ENCODE peak calls at places on chromosomes 11 and 22, in seven cellular contexts. One of them, this sample, is unnamed.

GRCh38 chr22:20752104-20752741 is 21.7 kb upstream of the SERPIND1 start:
- DNase-seq in lung: no peak
- DNase-seq in activated CD4-positive, alpha-beta T cell treated with anti-CD3 and anti-CD28 coated beads, Interleukin-2, amount 50 U/mL, for 24 hours: no peak
- DNase-seq in anterior cingulate cortex: no peak
- DNase-seq in ureter: no peak
- DNase-seq in fibroblast of mammary gland: no peak
- DNase-seq in ACHN: no peak
- DNase-seq in this sample: no peak

GRCh38 chr11:112748713-112749481 is 212.3 kb upstream of the NCAM1 start:
- DNase-seq in lung: no peak
- DNase-seq in activated CD4-positive, alpha-beta T cell treated with anti-CD3 and anti-CD28 coated beads, Interleukin-2, amount 50 U/mL, for 24 hours: no peak
- DNase-seq in anterior cingulate cortex: peak
- DNase-seq in ureter: no peak
- DNase-seq in fibroblast of mammary gland: no peak
- DNase-seq in ACHN: no peak
- DNase-seq in this sample: no peak

GRCh38 chr11:30321321-30321720 is 1.6 kb upstream of the ARL14EP start:
- DNase-seq in lung: no peak
- DNase-seq in activated CD4-positive, alpha-beta T cell treated with anti-CD3 and anti-CD28 coated beads, Interleukin-2, amount 50 U/mL, for 24 hours: no peak
- DNase-seq in anterior cingulate cortex: no peak
- DNase-seq in ureter: no peak
- DNase-seq in fibroblast of mammary gland: no peak
- DNase-seq in ACHN: no peak
- DNase-seq in this sample: no peak

GRCh38 chr11:69877235-69877634 is 58.0 kb upstream of the FGF3 start:
- DNase-seq in lung: no peak
- DNase-seq in activated CD4-positive, alpha-beta T cell treated with anti-CD3 and anti-CD28 coated beads, Interleukin-2, amount 50 U/mL, for 24 hours: no peak
- DNase-seq in anterior cingulate cortex: no peak
- DNase-seq in ureter: no peak
- DNase-seq in fibroblast of mammary gland: no peak
- DNase-seq in ACHN: no peak
- DNase-seq in this sample: no peak

GRCh38 chr11:107581147-107581546 is 9.8 kb upstream of the ELMOD1 start:
- DNase-seq in lung: no peak
- DNase-seq in activated CD4-positive, alpha-beta T cell treated with anti-CD3 and anti-CD28 coated beads, Interleukin-2, amount 50 U/mL, for 24 hours: no peak
- DNase-seq in anterior cingulate cortex: no peak
- DNase-seq in ureter: no peak
- DNase-seq in fibroblast of mammary gland: no peak
- DNase-seq in ACHN: no peak
- DNase-seq in this sample: no peak

GRCh38 chr22:20435436-20436308 is 2.0 kb downstream of the SCARF2 start:
- DNase-seq in lung: no peak
- DNase-seq in activated CD4-positive, alpha-beta T cell treated with anti-CD3 and anti-CD28 coated beads, Interleukin-2, amount 50 U/mL, for 24 hours: no peak
- DNase-seq in anterior cingulate cortex: no peak
- DNase-seq in ureter: no peak
- DNase-seq in fibroblast of mammary gland: no peak
- DNase-seq in ACHN: no peak
- DNase-seq in this sample: no peak

GRCh38 chr11:20274031-20274430 is 89.5 kb upstream of the HTATIP2 start:
- DNase-seq in lung: no peak
- DNase-seq in activated CD4-positive, alpha-beta T cell treated with anti-CD3 and anti-CD28 coated beads, Interleukin-2, amount 50 U/mL, for 24 hours: no peak
- DNase-seq in anterior cingulate cortex: no peak
- DNase-seq in ureter: no peak
- DNase-seq in fibroblast of mammary gland: no peak
- DNase-seq in ACHN: no peak
- DNase-seq in this sample: no peak

GRCh38 chr11:111539426-111540113 is 950 bp upstream of the LAYN start:
- DNase-seq in lung: no peak
- DNase-seq in activated CD4-positive, alpha-beta T cell treated with anti-CD3 and anti-CD28 coated beads, Interleukin-2, amount 50 U/mL, for 24 hours: no peak
- DNase-seq in anterior cingulate cortex: no peak
- DNase-seq in ureter: no peak
- DNase-seq in fibroblast of mammary gland: no peak
- DNase-seq in ACHN: peak
- DNase-seq in this sample: no peak

GRCh38 chr11:130828741-130829140 is 87.5 kb downstream of the SNX19 start:
- DNase-seq in lung: no peak
- DNase-seq in activated CD4-positive, alpha-beta T cell treated with anti-CD3 and anti-CD28 coated beads, Interleukin-2, amount 50 U/mL, for 24 hours: no peak
- DNase-seq in anterior cingulate cortex: no peak
- DNase-seq in ureter: peak
- DNase-seq in fibroblast of mammary gland: peak
- DNase-seq in ACHN: no peak
- DNase-seq in this sample: no peak

GRCh38 chr22:37731804-37732471 is 35.1 kb downstream of the TRIOBP start:
- DNase-seq in lung: no peak
- DNase-seq in activated CD4-positive, alpha-beta T cell treated with anti-CD3 and anti-CD28 coated beads, Interleukin-2, amount 50 U/mL, for 24 hours: no peak
- DNase-seq in anterior cingulate cortex: no peak
- DNase-seq in ureter: no peak
- DNase-seq in fibroblast of mammary gland: no peak
- DNase-seq in ACHN: peak
- DNase-seq in this sample: no peak

GRCh38 chr22:20424937-20425587 is 12.6 kb downstream of the SCARF2 start:
- DNase-seq in lung: no peak
- DNase-seq in activated CD4-positive, alpha-beta T cell treated with anti-CD3 and anti-CD28 coated beads, Interleukin-2, amount 50 U/mL, for 24 hours: no peak
- DNase-seq in anterior cingulate cortex: peak
- DNase-seq in ureter: no peak
- DNase-seq in fibroblast of mammary gland: peak
- DNase-seq in ACHN: no peak
- DNase-seq in this sample: no peak

GRCh38 chr11:123072279-123072678 is 10.3 kb upstream of the HSPA8 start:
- DNase-seq in lung: no peak
- DNase-seq in activated CD4-positive, alpha-beta T cell treated with anti-CD3 and anti-CD28 coated beads, Interleukin-2, amount 50 U/mL, for 24 hours: no peak
- DNase-seq in anterior cingulate cortex: no peak
- DNase-seq in ureter: peak
- DNase-seq in fibroblast of mammary gland: no peak
- DNase-seq in ACHN: no peak
- DNase-seq in this sample: no peak

GRCh38 chr11:62295504-62295903 is 3.4 kb downstream of the SCGB1D4 start:
- DNase-seq in lung: no peak
- DNase-seq in activated CD4-positive, alpha-beta T cell treated with anti-CD3 and anti-CD28 coated beads, Interleukin-2, amount 50 U/mL, for 24 hours: no peak
- DNase-seq in anterior cingulate cortex: no peak
- DNase-seq in ureter: no peak
- DNase-seq in fibroblast of mammary gland: peak
- DNase-seq in ACHN: peak
- DNase-seq in this sample: peak

GRCh38 chr11:14904745-14905103 is 12.7 kb upstream of the CYP2R1 start:
- DNase-seq in lung: peak
- DNase-seq in activated CD4-positive, alpha-beta T cell treated with anti-CD3 and anti-CD28 coated beads, Interleukin-2, amount 50 U/mL, for 24 hours: peak
- DNase-seq in anterior cingulate cortex: no peak
- DNase-seq in ureter: peak
- DNase-seq in fibroblast of mammary gland: peak
- DNase-seq in ACHN: no peak
- DNase-seq in this sample: no peak

GRCh38 chr11:44637477-44637876 is 72.0 kb downstream of the CD82 start:
- DNase-seq in lung: no peak
- DNase-seq in activated CD4-positive, alpha-beta T cell treated with anti-CD3 and anti-CD28 coated beads, Interleukin-2, amount 50 U/mL, for 24 hours: no peak
- DNase-seq in anterior cingulate cortex: no peak
- DNase-seq in ureter: no peak
- DNase-seq in fibroblast of mammary gland: peak
- DNase-seq in ACHN: no peak
- DNase-seq in this sample: no peak

GRCh38 chr11:42043312-42043711 is 583.9 kb upstream of the LRRC4C start:
- DNase-seq in lung: no peak
- DNase-seq in activated CD4-positive, alpha-beta T cell treated with anti-CD3 and anti-CD28 coated beads, Interleukin-2, amount 50 U/mL, for 24 hours: no peak
- DNase-seq in anterior cingulate cortex: no peak
- DNase-seq in ureter: no peak
- DNase-seq in fibroblast of mammary gland: peak
- DNase-seq in ACHN: no peak
- DNase-seq in this sample: peak

GRCh38 chr22:21978564-21979386 is 3.8 kb downstream of the TOP3B start:
- DNase-seq in lung: no peak
- DNase-seq in activated CD4-positive, alpha-beta T cell treated with anti-CD3 and anti-CD28 coated beads, Interleukin-2, amount 50 U/mL, for 24 hours: no peak
- DNase-seq in anterior cingulate cortex: no peak
- DNase-seq in ureter: no peak
- DNase-seq in fibroblast of mammary gland: no peak
- DNase-seq in ACHN: no peak
- DNase-seq in this sample: no peak

GRCh38 chr22:42434283-42434682 is 2.1 kb upstream of the NFAM1 start:
- DNase-seq in lung: no peak
- DNase-seq in activated CD4-positive, alpha-beta T cell treated with anti-CD3 and anti-CD28 coated beads, Interleukin-2, amount 50 U/mL, for 24 hours: no peak
- DNase-seq in anterior cingulate cortex: no peak
- DNase-seq in ureter: no peak
- DNase-seq in fibroblast of mammary gland: no peak
- DNase-seq in ACHN: no peak
- DNase-seq in this sample: no peak

GRCh38 chr11:107566569-107566968 is 1.0 kb upstream of the ALKBH8 start:
- DNase-seq in lung: no peak
- DNase-seq in activated CD4-positive, alpha-beta T cell treated with anti-CD3 and anti-CD28 coated beads, Interleukin-2, amount 50 U/mL, for 24 hours: no peak
- DNase-seq in anterior cingulate cortex: no peak
- DNase-seq in ureter: no peak
- DNase-seq in fibroblast of mammary gland: no peak
- DNase-seq in ACHN: no peak
- DNase-seq in this sample: no peak

GRCh38 chr11:97363331-97363730 is 973.5 kb downstream of the JRKL start:
- DNase-seq in lung: no peak
- DNase-seq in activated CD4-positive, alpha-beta T cell treated with anti-CD3 and anti-CD28 coated beads, Interleukin-2, amount 50 U/mL, for 24 hours: no peak
- DNase-seq in anterior cingulate cortex: no peak
- DNase-seq in ureter: no peak
- DNase-seq in fibroblast of mammary gland: no peak
- DNase-seq in ACHN: no peak
- DNase-seq in this sample: no peak

GRCh38 chr11:34837246-34837856 is 78.8 kb downstream of the APIP start:
- DNase-seq in lung: no peak
- DNase-seq in activated CD4-positive, alpha-beta T cell treated with anti-CD3 and anti-CD28 coated beads, Interleukin-2, amount 50 U/mL, for 24 hours: no peak
- DNase-seq in anterior cingulate cortex: no peak
- DNase-seq in ureter: no peak
- DNase-seq in fibroblast of mammary gland: no peak
- DNase-seq in ACHN: no peak
- DNase-seq in this sample: no peak

GRCh38 chr11:97409141-97409540 is 1019.3 kb downstream of the JRKL start:
- DNase-seq in lung: no peak
- DNase-seq in activated CD4-positive, alpha-beta T cell treated with anti-CD3 and anti-CD28 coated beads, Interleukin-2, amount 50 U/mL, for 24 hours: no peak
- DNase-seq in anterior cingulate cortex: no peak
- DNase-seq in ureter: no peak
- DNase-seq in fibroblast of mammary gland: no peak
- DNase-seq in ACHN: no peak
- DNase-seq in this sample: no peak

GRCh38 chr22:19357270-19358105 is 66.0 kb upstream of the CLTCL1 start:
- DNase-seq in lung: no peak
- DNase-seq in activated CD4-positive, alpha-beta T cell treated with anti-CD3 and anti-CD28 coated beads, Interleukin-2, amount 50 U/mL, for 24 hours: no peak
- DNase-seq in anterior cingulate cortex: no peak
- DNase-seq in ureter: no peak
- DNase-seq in fibroblast of mammary gland: peak
- DNase-seq in ACHN: no peak
- DNase-seq in this sample: no peak

GRCh38 chr11:32183512-32183911 is 92.6 kb downstream of the RCN1 start:
- DNase-seq in lung: no peak
- DNase-seq in activated CD4-positive, alpha-beta T cell treated with anti-CD3 and anti-CD28 coated beads, Interleukin-2, amount 50 U/mL, for 24 hours: no peak
- DNase-seq in anterior cingulate cortex: no peak
- DNase-seq in ureter: no peak
- DNase-seq in fibroblast of mammary gland: no peak
- DNase-seq in ACHN: no peak
- DNase-seq in this sample: no peak

GRCh38 chr11:119100246-119100959 is 1.2 kb downstream of the DPAGT1 start:
- DNase-seq in lung: no peak
- DNase-seq in activated CD4-positive, alpha-beta T cell treated with anti-CD3 and anti-CD28 coated beads, Interleukin-2, amount 50 U/mL, for 24 hours: no peak
- DNase-seq in anterior cingulate cortex: no peak
- DNase-seq in ureter: no peak
- DNase-seq in fibroblast of mammary gland: peak
- DNase-seq in ACHN: peak
- DNase-seq in this sample: no peak

GRCh38 chr22:31818481-31819392 is 64.9 kb downstream of the DEPDC5 start:
- DNase-seq in lung: no peak
- DNase-seq in activated CD4-positive, alpha-beta T cell treated with anti-CD3 and anti-CD28 coated beads, Interleukin-2, amount 50 U/mL, for 24 hours: no peak
- DNase-seq in anterior cingulate cortex: no peak
- DNase-seq in ureter: no peak
- DNase-seq in fibroblast of mammary gland: peak
- DNase-seq in ACHN: peak
- DNase-seq in this sample: no peak

GRCh38 chr11:119483341-119483880 is 60.4 kb upstream of the THY1 start:
- DNase-seq in lung: no peak
- DNase-seq in activated CD4-positive, alpha-beta T cell treated with anti-CD3 and anti-CD28 coated beads, Interleukin-2, amount 50 U/mL, for 24 hours: no peak
- DNase-seq in anterior cingulate cortex: no peak
- DNase-seq in ureter: no peak
- DNase-seq in fibroblast of mammary gland: no peak
- DNase-seq in ACHN: no peak
- DNase-seq in this sample: no peak

GRCh38 chr11:45184640-45185039 is 38.2 kb downstream of the PRDM11 start:
- DNase-seq in lung: no peak
- DNase-seq in activated CD4-positive, alpha-beta T cell treated with anti-CD3 and anti-CD28 coated beads, Interleukin-2, amount 50 U/mL, for 24 hours: no peak
- DNase-seq in anterior cingulate cortex: no peak
- DNase-seq in ureter: no peak
- DNase-seq in fibroblast of mammary gland: no peak
- DNase-seq in ACHN: no peak
- DNase-seq in this sample: no peak

GRCh38 chr11:128859563-128860441 is 7.3 kb downstream of the KCNJ1 start:
- DNase-seq in lung: peak
- DNase-seq in activated CD4-positive, alpha-beta T cell treated with anti-CD3 and anti-CD28 coated beads, Interleukin-2, amount 50 U/mL, for 24 hours: peak
- DNase-seq in anterior cingulate cortex: no peak
- DNase-seq in ureter: peak
- DNase-seq in fibroblast of mammary gland: peak
- DNase-seq in ACHN: no peak
- DNase-seq in this sample: peak

GRCh38 chr22:49423125-49423650 is 404.5 kb downstream of the BRD1 start:
- DNase-seq in lung: no peak
- DNase-seq in activated CD4-positive, alpha-beta T cell treated with anti-CD3 and anti-CD28 coated beads, Interleukin-2, amount 50 U/mL, for 24 hours: no peak
- DNase-seq in anterior cingulate cortex: no peak
- DNase-seq in ureter: no peak
- DNase-seq in fibroblast of mammary gland: no peak
- DNase-seq in ACHN: no peak
- DNase-seq in this sample: no peak

GRCh38 chr11:118883004-118883367 is 706 bp upstream of the CXCR5 start:
- DNase-seq in lung: no peak
- DNase-seq in activated CD4-positive, alpha-beta T cell treated with anti-CD3 and anti-CD28 coated beads, Interleukin-2, amount 50 U/mL, for 24 hours: no peak
- DNase-seq in anterior cingulate cortex: no peak
- DNase-seq in ureter: no peak
- DNase-seq in fibroblast of mammary gland: no peak
- DNase-seq in ACHN: no peak
- DNase-seq in this sample: no peak

GRCh38 chr11:111944651-111945051 is 7.5 kb downstream of the DIXDC1 start:
- DNase-seq in lung: no peak
- DNase-seq in activated CD4-positive, alpha-beta T cell treated with anti-CD3 and anti-CD28 coated beads, Interleukin-2, amount 50 U/mL, for 24 hours: no peak
- DNase-seq in anterior cingulate cortex: no peak
- DNase-seq in ureter: no peak
- DNase-seq in fibroblast of mammary gland: peak
- DNase-seq in ACHN: peak
- DNase-seq in this sample: peak

GRCh38 chr11:75533843-75534242 is 8.1 kb upstream of the GDPD5 start:
- DNase-seq in lung: no peak
- DNase-seq in activated CD4-positive, alpha-beta T cell treated with anti-CD3 and anti-CD28 coated beads, Interleukin-2, amount 50 U/mL, for 24 hours: no peak
- DNase-seq in anterior cingulate cortex: no peak
- DNase-seq in ureter: no peak
- DNase-seq in fibroblast of mammary gland: no peak
- DNase-seq in ACHN: no peak
- DNase-seq in this sample: no peak

GRCh38 chr11:16191852-16192240 is 164.5 kb downstream of the SOX6 start:
- DNase-seq in lung: no peak
- DNase-seq in activated CD4-positive, alpha-beta T cell treated with anti-CD3 and anti-CD28 coated beads, Interleukin-2, amount 50 U/mL, for 24 hours: no peak
- DNase-seq in anterior cingulate cortex: no peak
- DNase-seq in ureter: no peak
- DNase-seq in fibroblast of mammary gland: no peak
- DNase-seq in ACHN: no peak
- DNase-seq in this sample: no peak

GRCh38 chr22:20117656-20118571 is 888 bp upstream of the TRMT2A start:
- DNase-seq in lung: no peak
- DNase-seq in activated CD4-positive, alpha-beta T cell treated with anti-CD3 and anti-CD28 coated beads, Interleukin-2, amount 50 U/mL, for 24 hours: peak
- DNase-seq in anterior cingulate cortex: no peak
- DNase-seq in ureter: no peak
- DNase-seq in fibroblast of mammary gland: peak
- DNase-seq in ACHN: peak
- DNase-seq in this sample: no peak

GRCh38 chr22:48489551-48490512 is 1337.8 kb downstream of the BRD1 start:
- DNase-seq in lung: no peak
- DNase-seq in activated CD4-positive, alpha-beta T cell treated with anti-CD3 and anti-CD28 coated beads, Interleukin-2, amount 50 U/mL, for 24 hours: no peak
- DNase-seq in anterior cingulate cortex: no peak
- DNase-seq in ureter: no peak
- DNase-seq in fibroblast of mammary gland: no peak
- DNase-seq in ACHN: no peak
- DNase-seq in this sample: no peak

This sample was measured in RWPE1.